ENCODE peak calls at places on chromosomes 6 and 20, in seven cellular contexts. One of them, this sample, is unnamed.

GRCh38 chr20:63082308-63082938 is 75.7 kb upstream of the BHLHE23 start:
- DNase-seq in IMR-90: peak
- DNase-seq in endodermal cell: peak
- DNase-seq in A549: no peak
- DNase-seq in fibroblast of lung: no peak
- DNase-seq in cardiac muscle cell: peak
- DNase-seq in CD4-positive, alpha-beta T cell: peak
- DNase-seq in this sample: peak

GRCh38 chr20:41316602-41317535 is 662 bp downstream of the ZHX3 start:
- DNase-seq in fibroblast of lung: peak
- DNase-seq in A549: peak
- DNase-seq in CD4-positive, alpha-beta T cell: peak
- DNase-seq in cardiac muscle cell: peak
- DNase-seq in endodermal cell: peak
- DNase-seq in IMR-90: peak
- DNase-seq in this sample: peak

GRCh38 chr6:37173573-37174195 is 3.7 kb downstream of the PIM1 start:
- DNase-seq in IMR-90: no peak
- DNase-seq in CD4-positive, alpha-beta T cell: peak
- DNase-seq in cardiac muscle cell: no peak
- DNase-seq in A549: no peak
- DNase-seq in fibroblast of lung: no peak
- DNase-seq in endodermal cell: peak
- DNase-seq in this sample: no peak

GRCh38 chr6:65546894-65547293 is 160.1 kb downstream of the EYS start:
- DNase-seq in A549: no peak
- DNase-seq in cardiac muscle cell: no peak
- DNase-seq in CD4-positive, alpha-beta T cell: no peak
- DNase-seq in endodermal cell: no peak
- DNase-seq in fibroblast of lung: no peak
- DNase-seq in IMR-90: no peak
- DNase-seq in this sample: no peak

GRCh38 chr6:77463881-77464867 is 883 bp upstream of the HTR1B start:
- DNase-seq in endodermal cell: peak
- DNase-seq in A549: peak
- DNase-seq in cardiac muscle cell: peak
- DNase-seq in CD4-positive, alpha-beta T cell: no peak
- DNase-seq in fibroblast of lung: no peak
- DNase-seq in IMR-90: no peak
- DNase-seq in this sample: peak

GRCh38 chr6:127146935-127147334 is 28.5 kb downstream of the RSPO3 start:
- DNase-seq in endodermal cell: no peak
- DNase-seq in fibroblast of lung: peak
- DNase-seq in cardiac muscle cell: peak
- DNase-seq in A549: peak
- DNase-seq in CD4-positive, alpha-beta T cell: no peak
- DNase-seq in IMR-90: peak
- DNase-seq in this sample: peak

GRCh38 chr20:9241721-9242427 is 173.0 kb downstream of the PLCB4 start:
- DNase-seq in endodermal cell: no peak
- DNase-seq in CD4-positive, alpha-beta T cell: no peak
- DNase-seq in fibroblast of lung: no peak
- DNase-seq in A549: no peak
- DNase-seq in cardiac muscle cell: no peak
- DNase-seq in IMR-90: peak
- DNase-seq in this sample: no peak

GRCh38 chr6:138455746-138456392 is 43.4 kb downstream of the NHSL1 start:
- DNase-seq in A549: peak
- DNase-seq in CD4-positive, alpha-beta T cell: peak
- DNase-seq in endodermal cell: no peak
- DNase-seq in fibroblast of lung: no peak
- DNase-seq in IMR-90: peak
- DNase-seq in cardiac muscle cell: no peak
- DNase-seq in this sample: peak

GRCh38 chr6:38387994-38388393 is 251.7 kb downstream of the BTBD9 start:
- DNase-seq in IMR-90: peak
- DNase-seq in fibroblast of lung: peak
- DNase-seq in A549: no peak
- DNase-seq in endodermal cell: no peak
- DNase-seq in cardiac muscle cell: no peak
- DNase-seq in CD4-positive, alpha-beta T cell: no peak
- DNase-seq in this sample: no peak

GRCh38 chr6:85669735-85670194 is 27.1 kb upstream of the SYNCRIP start:
- DNase-seq in CD4-positive, alpha-beta T cell: peak
- DNase-seq in A549: no peak
- DNase-seq in cardiac muscle cell: no peak
- DNase-seq in endodermal cell: peak
- DNase-seq in IMR-90: peak
- DNase-seq in fibroblast of lung: peak
- DNase-seq in this sample: peak

GRCh38 chr20:38640486-38640885 is 38.9 kb downstream of the ARHGAP40 start:
- DNase-seq in CD4-positive, alpha-beta T cell: no peak
- DNase-seq in cardiac muscle cell: peak
- DNase-seq in fibroblast of lung: no peak
- DNase-seq in IMR-90: no peak
- DNase-seq in A549: no peak
- DNase-seq in endodermal cell: no peak
- DNase-seq in this sample: no peak

GRCh38 chr6:75896526-75896925 is 147.5 kb downstream of the MYO6 start:
- DNase-seq in A549: no peak
- DNase-seq in cardiac muscle cell: no peak
- DNase-seq in IMR-90: no peak
- DNase-seq in endodermal cell: no peak
- DNase-seq in CD4-positive, alpha-beta T cell: no peak
- DNase-seq in fibroblast of lung: no peak
- DNase-seq in this sample: no peak

GRCh38 chr20:57392512-57393271 is 1.5 kb downstream of the RBM38 start:
- DNase-seq in A549: no peak
- DNase-seq in CD4-positive, alpha-beta T cell: peak
- DNase-seq in fibroblast of lung: no peak
- DNase-seq in endodermal cell: no peak
- DNase-seq in cardiac muscle cell: no peak
- DNase-seq in IMR-90: no peak
- DNase-seq in this sample: no peak

GRCh38 chr6:110814488-110815259 is 595 bp downstream of the CDK19 start:
- DNase-seq in IMR-90: peak
- DNase-seq in fibroblast of lung: peak
- DNase-seq in CD4-positive, alpha-beta T cell: peak
- DNase-seq in A549: peak
- DNase-seq in cardiac muscle cell: peak
- DNase-seq in endodermal cell: peak
- DNase-seq in this sample: peak

GRCh38 chr20:46261456-46262253 is 46.6 kb downstream of the CDH22 start:
- DNase-seq in endodermal cell: no peak
- DNase-seq in IMR-90: no peak
- DNase-seq in fibroblast of lung: no peak
- DNase-seq in A549: no peak
- DNase-seq in CD4-positive, alpha-beta T cell: no peak
- DNase-seq in cardiac muscle cell: no peak
- DNase-seq in this sample: no peak

GRCh38 chr6:33206864-33207568 is 1.3 kb upstream of the RING1 start:
- DNase-seq in IMR-90: peak
- DNase-seq in cardiac muscle cell: no peak
- DNase-seq in CD4-positive, alpha-beta T cell: no peak
- DNase-seq in fibroblast of lung: no peak
- DNase-seq in endodermal cell: peak
- DNase-seq in A549: no peak
- DNase-seq in this sample: peak

GRCh38 chr20:23774081-23774480 is 23.3 kb upstream of the CST1 start:
- DNase-seq in endodermal cell: peak
- DNase-seq in A549: no peak
- DNase-seq in cardiac muscle cell: no peak
- DNase-seq in fibroblast of lung: no peak
- DNase-seq in CD4-positive, alpha-beta T cell: no peak
- DNase-seq in IMR-90: no peak
- DNase-seq in this sample: no peak

GRCh38 chr6:129120856-129121255 is 237.9 kb downstream of the LAMA2 start:
- DNase-seq in IMR-90: no peak
- DNase-seq in endodermal cell: no peak
- DNase-seq in cardiac muscle cell: no peak
- DNase-seq in fibroblast of lung: no peak
- DNase-seq in CD4-positive, alpha-beta T cell: no peak
- DNase-seq in A549: no peak
- DNase-seq in this sample: no peak

GRCh38 chr20:20078041-20078440 is 25.7 kb downstream of the CFAP61 start:
- DNase-seq in CD4-positive, alpha-beta T cell: no peak
- DNase-seq in cardiac muscle cell: no peak
- DNase-seq in IMR-90: no peak
- DNase-seq in endodermal cell: no peak
- DNase-seq in fibroblast of lung: no peak
- DNase-seq in A549: no peak
- DNase-seq in this sample: no peak

GRCh38 chr6:155314773-155315515 is 660 bp upstream of the TFB1M start:
- DNase-seq in CD4-positive, alpha-beta T cell: no peak
- DNase-seq in cardiac muscle cell: no peak
- DNase-seq in IMR-90: peak
- DNase-seq in fibroblast of lung: peak
- DNase-seq in A549: peak
- DNase-seq in endodermal cell: no peak
- DNase-seq in this sample: peak

GRCh38 chr6:83065511-83066192 is at the start of gene UBE3D:
- DNase-seq in cardiac muscle cell: peak
- DNase-seq in A549: peak
- DNase-seq in endodermal cell: peak
- DNase-seq in CD4-positive, alpha-beta T cell: peak
- DNase-seq in fibroblast of lung: peak
- DNase-seq in IMR-90: peak
- DNase-seq in this sample: peak

GRCh38 chr20:17530716-17531536 is at the start of gene BFSP1:
- DNase-seq in endodermal cell: peak
- DNase-seq in A549: peak
- DNase-seq in cardiac muscle cell: peak
- DNase-seq in IMR-90: peak
- DNase-seq in CD4-positive, alpha-beta T cell: peak
- DNase-seq in fibroblast of lung: peak
- DNase-seq in this sample: peak
- TF ChIP-seq CTCF in endodermal cell: no peak
- TF ChIP-seq CTCF in A549: peak
- TF ChIP-seq CTCF in cardiac muscle cell: no peak
- TF ChIP-seq CTCF in IMR-90: no peak
- TF ChIP-seq CTCF in CD4-positive, alpha-beta T cell: no peak
- TF ChIP-seq CTCF in fibroblast of lung: no peak
- TF ChIP-seq CTCF in this sample: no peak

DNA sequence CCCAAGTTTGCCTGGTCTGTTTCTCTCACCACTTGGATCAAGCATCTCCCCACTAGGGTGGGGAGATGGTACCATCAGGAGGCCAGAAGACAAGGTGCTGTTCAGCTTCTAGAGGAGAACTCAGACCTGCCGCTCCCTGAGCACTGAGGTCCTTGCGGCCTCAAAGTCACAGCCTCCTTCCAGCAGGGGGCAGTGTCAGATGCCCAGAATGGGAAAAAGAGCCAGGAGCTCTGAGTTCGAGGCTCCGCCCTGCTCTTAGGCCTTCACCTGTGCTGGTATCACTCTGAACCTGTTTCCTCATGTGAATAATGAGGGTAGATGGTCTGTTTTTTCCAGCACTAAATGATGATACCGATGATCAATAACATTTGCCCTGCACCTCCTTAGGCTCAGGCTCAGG is 68.7 kb downstream of the TOX2 start:
- DNase-seq in CD4-positive, alpha-beta T cell: peak
- DNase-seq in IMR-90: no peak
- DNase-seq in endodermal cell: peak
- DNase-seq in A549: peak
- DNase-seq in cardiac muscle cell: no peak
- DNase-seq in fibroblast of lung: no peak
- DNase-seq in this sample: no peak
- H3K27ac ChIP-seq in CD4-positive, alpha-beta T cell: no peak
- H3K27ac ChIP-seq in IMR-90: no peak
- H3K27ac ChIP-seq in endodermal cell: no peak
- H3K27ac ChIP-seq in A549: peak
- H3K27ac ChIP-seq in cardiac muscle cell: no peak
- H3K27ac ChIP-seq in fibroblast of lung: no peak
- H3K27ac ChIP-seq in this sample: no peak

GRCh38 chr6:41088451-41088850 is 15.7 kb downstream of the NFYA start:
- DNase-seq in CD4-positive, alpha-beta T cell: no peak
- DNase-seq in fibroblast of lung: no peak
- DNase-seq in A549: no peak
- DNase-seq in IMR-90: peak
- DNase-seq in cardiac muscle cell: no peak
- DNase-seq in endodermal cell: no peak
- DNase-seq in this sample: no peak

GRCh38 chr6:41090841-41091761 is 18.3 kb downstream of the NFYA start:
- DNase-seq in cardiac muscle cell: no peak
- DNase-seq in CD4-positive, alpha-beta T cell: no peak
- DNase-seq in A549: no peak
- DNase-seq in endodermal cell: no peak
- DNase-seq in fibroblast of lung: no peak
- DNase-seq in IMR-90: peak
- DNase-seq in this sample: no peak

GRCh38 chr6:41093729-41094128 is 21.0 kb downstream of the NFYA start:
- DNase-seq in cardiac muscle cell: no peak
- DNase-seq in A549: no peak
- DNase-seq in IMR-90: peak
- DNase-seq in endodermal cell: no peak
- DNase-seq in fibroblast of lung: no peak
- DNase-seq in CD4-positive, alpha-beta T cell: no peak
- DNase-seq in this sample: no peak

GRCh38 chr6:41097467-41098090 is 24.8 kb downstream of the NFYA start:
- DNase-seq in cardiac muscle cell: no peak
- DNase-seq in fibroblast of lung: peak
- DNase-seq in IMR-90: peak
- DNase-seq in CD4-positive, alpha-beta T cell: no peak
- DNase-seq in endodermal cell: no peak
- DNase-seq in A549: no peak
- DNase-seq in this sample: no peak

GRCh38 chr6:41092421-41093140 is 19.8 kb downstream of the NFYA start:
- DNase-seq in IMR-90: peak
- DNase-seq in CD4-positive, alpha-beta T cell: no peak
- DNase-seq in endodermal cell: no peak
- DNase-seq in fibroblast of lung: peak
- DNase-seq in A549: peak
- DNase-seq in cardiac muscle cell: peak
- DNase-seq in this sample: no peak
- TF ChIP-seq CTCF in IMR-90: peak
- TF ChIP-seq CTCF in CD4-positive, alpha-beta T cell: peak
- TF ChIP-seq CTCF in endodermal cell: peak
- TF ChIP-seq CTCF in fibroblast of lung: peak
- TF ChIP-seq CTCF in A549: peak
- TF ChIP-seq CTCF in cardiac muscle cell: peak
- TF ChIP-seq CTCF in this sample: peak

DNA sequence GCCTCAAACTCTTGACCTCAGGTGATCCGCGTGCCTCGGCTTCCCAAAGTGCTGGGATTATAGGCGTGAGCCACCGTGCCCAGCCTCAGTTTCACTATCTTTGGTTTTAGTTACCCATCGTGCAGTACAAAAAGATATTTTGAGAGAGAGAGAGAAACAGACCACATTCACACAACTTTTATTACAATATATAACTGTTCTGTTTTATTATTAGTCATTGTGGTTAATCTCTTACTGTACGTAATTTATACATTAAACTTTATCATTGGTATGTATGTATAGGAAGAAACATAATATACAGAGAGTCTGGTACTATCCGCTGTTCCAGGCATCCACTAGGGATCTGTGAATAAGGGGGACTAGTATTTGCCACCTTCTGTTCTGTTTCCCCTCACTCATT is 29.4 kb upstream of the TAF8 start:
- DNase-seq in IMR-90: no peak
- DNase-seq in endodermal cell: no peak
- DNase-seq in cardiac muscle cell: no peak
- DNase-seq in A549: no peak
- DNase-seq in CD4-positive, alpha-beta T cell: no peak
- DNase-seq in fibroblast of lung: no peak
- DNase-seq in this sample: no peak
- H3K27ac ChIP-seq in IMR-90: no peak
- H3K27ac ChIP-seq in endodermal cell: no peak
- H3K27ac ChIP-seq in cardiac muscle cell: no peak
- H3K27ac ChIP-seq in A549: no peak
- H3K27ac ChIP-seq in CD4-positive, alpha-beta T cell: peak
- H3K27ac ChIP-seq in fibroblast of lung: no peak
- H3K27ac ChIP-seq in this sample: no peak

GRCh38 chr6:14638562-14638931 is 521.0 kb downstream of the CD83 start:
- DNase-seq in IMR-90: no peak
- DNase-seq in A549: no peak
- DNase-seq in fibroblast of lung: no peak
- DNase-seq in CD4-positive, alpha-beta T cell: no peak
- DNase-seq in cardiac muscle cell: no peak
- DNase-seq in endodermal cell: no peak
- DNase-seq in this sample: no peak
- TF ChIP-seq CTCF in IMR-90: no peak
- TF ChIP-seq CTCF in A549: no peak
- TF ChIP-seq CTCF in fibroblast of lung: no peak
- TF ChIP-seq CTCF in CD4-positive, alpha-beta T cell: no peak
- TF ChIP-seq CTCF in cardiac muscle cell: no peak
- TF ChIP-seq CTCF in endodermal cell: no peak
- TF ChIP-seq CTCF in this sample: no peak